ENCODE peak calls at places on chromosomes 1 and 21, in six cellular contexts. Q is OCI-LY7, A is NCI-H1436, Z is NCI-H82, J is ELR, D is HT1080. E is an unnamed sample.

GRCh38 chr1:61337037-61337436 is 254.7 kb downstream of the NFIA start:
- DNase-seq in Q (no peak), A (no peak), Z (peak; percentile 9), J (no peak), D (no peak), E (peak; percentile 24)

GRCh38 chr21:35510294-35510693 is 461.2 kb upstream of the RUNX1 start:
- DNase-seq in Q (no peak), A (no peak), Z (no peak), J (no peak), D (no peak), E (no peak)

GRCh38 chr21:35257413-35257812 is 208.3 kb upstream of the RUNX1 start:
- DNase-seq in Q (no peak), A (peak; percentile 5), Z (peak; percentile 6), J (peak; percentile 92), D (peak; percentile 87), E (peak; percentile 98)

GRCh38 chr1:231357831-231358354 is 19.8 kb downstream of the SPRTN start:
- DNase-seq in Q (peak; percentile 74), A (peak; percentile 60), Z (peak; percentile 83), J (peak; percentile 81), D (peak; percentile 51), E (peak; percentile 79)

GRCh38 chr1:197868751-197869501 is 33.5 kb upstream of the C1orf53 start:
- DNase-seq in Q (peak; percentile 74), A (peak; percentile 63), Z (peak; percentile 85), J (peak; percentile 77), D (peak; percentile 66), E (peak; percentile 66)

GRCh38 chr1:170734412-170735175 is 70.7 kb downstream of the PRRX1 start:
- DNase-seq in Q (no peak), A (no peak), Z (peak; percentile 32), J (peak; percentile 18), D (peak; percentile 18), E (peak; percentile 26)

GRCh38 chr1:31099283-31100063 is 34.0 kb upstream of the PUM1 start:
- DNase-seq in Q (no peak), A (no peak), Z (no peak), J (no peak), D (no peak), E (no peak)

GRCh38 chr1:246681822-246682221 is 42.4 kb upstream of the SCCPDH start:
- DNase-seq in Q (no peak), A (peak; percentile 88), Z (peak; percentile 85), J (no peak), D (no peak), E (no peak)

GRCh38 chr21:45636921-45637646 is 6.4 kb upstream of the PCBP3 start:
- DNase-seq in Q (no peak), A (no peak), Z (no peak), J (no peak), D (no peak), E (no peak)

GRCh38 chr1:245788269-245788668 is 633.5 kb downstream of the KIF26B start:
- DNase-seq in Q (no peak), A (no peak), Z (no peak), J (peak; percentile 95), D (peak; percentile 96), E (peak; percentile 63)

E was measured in PC-3.